ENCODE peak calls at places on chromosomes 5 and 9, in four cellular contexts. J, I, O and K are unnamed samples.

GRCh38 chr9:97710356-97711222 is 13.4 kb upstream of the XPA start:
- DNase-seq in I (no peak), J (peak; percentile 66), O (peak; percentile 34), K (peak; percentile 53)

GRCh38 chr5:174182111-174182510 is 136.6 kb downstream of the NSG2 start:
- DNase-seq in J (no peak), I (no peak), O (no peak), K (no peak)

GRCh38 chr9:2144619-2145018 is 129.5 kb downstream of the SMARCA2 start:
- DNase-seq in O (no peak), I (no peak), J (no peak), K (no peak)

GRCh38 chr9:20863910-20864309 is 167.5 kb downstream of the HACD4 start:
- DNase-seq in J (no peak), I (no peak), O (no peak), K (no peak)

GRCh38 chr9:98357921-98358535 is 102.6 kb upstream of the TBC1D2 start:
- DNase-seq in I (no peak), J (peak; percentile 77), O (no peak), K (no peak)

GRCh38 chr5:102670224-102670836 is 84.8 kb upstream of the PAM start:
- DNase-seq in J (no peak), I (no peak), O (no peak), K (no peak)

GRCh38 chr9:109182940-109183798 is 16.1 kb upstream of the FRRS1L start:
- DNase-seq in O (no peak), I (no peak), J (peak; percentile 15), K (peak; percentile 29)

GRCh38 chr9:86816868-86817267 is 130.4 kb downstream of the GAS1 start:
- DNase-seq in J (no peak), I (no peak), O (no peak), K (no peak)

GRCh38 chr5:113337515-113338140 is 97.2 kb downstream of the TSSK1B start:
- DNase-seq in I (no peak), O (no peak), J (peak; percentile 67), K (no peak)

GRCh38 chr5:135437796-135438560 is 9.2 kb downstream of the DCANP1 start:
- DNase-seq in J (peak; percentile 96), I (peak; percentile 64), O (no peak), K (peak; percentile 34)

GRCh38 chr9:130668694-130669093 is 4.3 kb downstream of the PRDM12 start:
- DNase-seq in J (no peak), I (no peak), O (no peak), K (no peak)

GRCh38 chr5:42462089-42462488 is 38.9 kb downstream of the GHR start:
- DNase-seq in O (no peak), I (no peak), J (no peak), K (no peak)

GRCh38 chr9:71036501-71036900 is 84.9 kb downstream of the TRPM3 start:
- DNase-seq in I (no peak), J (no peak), O (no peak), K (peak; percentile 7)

GRCh38 chr9:82903503-82903902 is 159.4 kb downstream of the RASEF start:
- DNase-seq in I (no peak), J (no peak), O (no peak), K (no peak)

GRCh38 chr9:123309611-123310010 is 41.2 kb upstream of the STRBP start:
- DNase-seq in J (no peak), I (no peak), O (no peak), K (peak; percentile 15)

GRCh38 chr5:24005384-24005783 is 498.0 kb downstream of the PRDM9 start:
- DNase-seq in O (no peak), J (no peak), I (no peak), K (no peak)

GRCh38 chr9:136740971-136741884 is 1.5 kb downstream of the LCN10 start:
- DNase-seq in I (no peak), J (peak; percentile 34), O (peak; percentile 51), K (no peak)

GRCh38 chr5:74371621-74372020 is 268.9 kb downstream of the ENC1 start:
- DNase-seq in O (no peak), J (no peak), I (no peak), K (no peak)

GRCh38 chr5:158881076-158881880 is 218.4 kb downstream of the EBF1 start:
- DNase-seq in I (no peak), O (no peak), J (no peak), K (no peak)

GRCh38 chr5:173645437-173645807 is 29.0 kb upstream of the BOD1 start:
- DNase-seq in O (no peak), J (peak; percentile 38), I (peak; percentile 71), K (no peak)

GRCh38 chr9:128729302-128729701 is 5.4 kb upstream of the ZDHHC12 start:
- DNase-seq in I (no peak), O (no peak), J (no peak), K (no peak)

GRCh38 chr9:12794024-12794799 is 19.4 kb downstream of the LURAP1L start:
- DNase-seq in J (peak; percentile 61), I (no peak), O (no peak), K (no peak)

GRCh38 chr5:167311340-167311739 is 980.1 kb upstream of the WWC1 start:
- DNase-seq in J (no peak), O (no peak), I (no peak), K (no peak)

GRCh38 chr5:54861212-54861894 is 124.0 kb downstream of the ESM1 start:
- DNase-seq in J (peak; percentile 67), O (no peak), I (no peak), K (no peak)

GRCh38 chr5:68225188-68225910 is 9.8 kb downstream of the PIK3R1 start:
- DNase-seq in O (no peak), I (no peak), J (peak; percentile 87), K (peak; percentile 73)
- H3K4me1 ChIP-seq in O (peaks cover 12% of the 10 kb centered on the region), I (peaks cover 61% of the 10 kb centered on the region), J (peaks cover 6% of the 10 kb centered on the region), K (peaks cover 20% of the 10 kb centered on the region)

GRCh38 chr9:116342941-116343340 is 189.3 kb downstream of the PAPPA start:
- DNase-seq in I (no peak), J (peak; percentile 47), O (no peak), K (no peak)
- H3K4me1 ChIP-seq in I (no peaks in the 10 kb centered on the region), J (no peaks in the 10 kb centered on the region), O (no peaks in the 10 kb centered on the region), K (no peaks in the 10 kb centered on the region)

GRCh38 chr5:14258840-14259239 is 115.7 kb downstream of the TRIO start:
- DNase-seq in O (no peak), J (no peak), I (no peak), K (no peak)
- H3K4me1 ChIP-seq in O (no peaks in the 10 kb centered on the region), J (peaks cover 49% of the 10 kb centered on the region), I (peaks cover 33% of the 10 kb centered on the region), K (peaks cover 10% of the 10 kb centered on the region)

GRCh38 chr5:82313016-82313415 is 34.9 kb upstream of the RPS23 start:
- DNase-seq in I (no peak), J (no peak), O (no peak), K (no peak)
- H3K4me1 ChIP-seq in I (peaks cover 12% of the 10 kb centered on the region), J (peaks cover 6% of the 10 kb centered on the region), O (no peaks in the 10 kb centered on the region), K (no peaks in the 10 kb centered on the region)

DNA sequence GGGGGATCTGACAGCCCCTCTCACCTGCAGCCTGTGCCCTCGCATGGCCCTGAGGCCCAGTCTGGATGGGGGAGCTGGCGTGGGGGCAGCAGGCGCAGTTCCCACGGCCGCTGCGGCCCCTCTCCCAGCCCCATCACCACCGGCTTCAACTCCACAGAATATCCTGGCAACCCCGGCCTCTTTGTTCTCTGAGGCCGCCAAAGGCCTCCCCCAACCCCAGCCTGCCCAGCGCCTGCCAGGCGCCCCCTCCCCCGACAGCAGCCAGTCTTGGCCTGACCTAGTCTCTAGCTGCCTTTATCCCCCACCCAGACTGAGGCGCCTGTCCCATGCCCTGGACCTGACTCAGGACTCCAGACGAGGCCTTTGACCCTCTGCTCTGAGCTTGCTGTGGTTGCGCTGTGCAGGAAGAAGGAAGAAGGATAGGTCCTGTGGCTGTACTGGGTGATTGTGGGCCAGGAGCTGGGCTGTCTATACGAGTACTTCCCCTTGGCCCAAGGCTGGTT is 38.8 kb downstream of the CXXC5 start:
- DNase-seq in J (no peak), I (no peak), O (no peak), K (no peak)
- H3K4me1 ChIP-seq in J (peaks cover 17% of the 10 kb centered on the region), I (peaks cover 11% of the 10 kb centered on the region), O (no peaks in the 10 kb centered on the region), K (no peaks in the 10 kb centered on the region)

DNA sequence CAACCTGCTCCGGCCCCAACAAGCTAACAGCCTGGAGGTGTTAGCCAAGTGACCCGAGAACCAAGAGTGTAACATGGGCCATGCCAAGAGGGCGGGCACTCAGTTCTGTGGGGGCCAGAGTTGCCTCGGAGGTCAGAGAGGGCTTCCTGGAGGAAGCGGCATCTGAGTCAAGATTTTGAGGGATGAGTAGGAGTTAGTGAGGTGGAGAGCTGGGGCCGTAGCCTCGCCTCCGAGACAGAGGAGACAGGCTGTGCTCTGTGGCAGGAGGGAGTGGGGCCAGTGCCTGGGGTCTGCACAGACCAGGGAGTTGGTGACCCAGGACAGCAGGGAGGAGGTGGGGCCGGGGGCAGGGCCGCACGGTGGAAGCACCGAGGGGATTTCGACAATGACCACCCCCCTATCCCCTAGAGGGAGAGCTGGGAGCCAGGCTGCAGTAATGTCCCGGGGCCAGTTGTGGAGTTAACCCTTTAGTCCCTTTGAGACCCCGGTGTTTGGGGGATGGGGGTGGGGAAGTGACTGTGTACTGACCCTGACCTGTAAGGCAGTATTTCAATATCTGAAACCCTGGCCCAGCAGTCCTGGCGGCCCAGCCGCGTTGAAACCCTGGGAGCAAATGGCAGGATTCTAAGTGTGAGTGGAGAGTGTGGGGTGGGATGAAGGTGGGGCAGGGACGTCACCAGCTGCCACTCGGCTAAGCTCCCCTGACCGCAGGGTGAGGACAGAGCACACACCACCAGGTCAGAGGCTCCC is 148.7 kb upstream of the COL5A1 start:
- DNase-seq in J (no peak), O (no peak), I (peak; percentile 61), K (no peak)
- H3K4me1 ChIP-seq in J (peaks cover 24% of the 10 kb centered on the region), O (no peaks in the 10 kb centered on the region), I (peaks cover 6% of the 10 kb centered on the region), K (no peaks in the 10 kb centered on the region)

DNA sequence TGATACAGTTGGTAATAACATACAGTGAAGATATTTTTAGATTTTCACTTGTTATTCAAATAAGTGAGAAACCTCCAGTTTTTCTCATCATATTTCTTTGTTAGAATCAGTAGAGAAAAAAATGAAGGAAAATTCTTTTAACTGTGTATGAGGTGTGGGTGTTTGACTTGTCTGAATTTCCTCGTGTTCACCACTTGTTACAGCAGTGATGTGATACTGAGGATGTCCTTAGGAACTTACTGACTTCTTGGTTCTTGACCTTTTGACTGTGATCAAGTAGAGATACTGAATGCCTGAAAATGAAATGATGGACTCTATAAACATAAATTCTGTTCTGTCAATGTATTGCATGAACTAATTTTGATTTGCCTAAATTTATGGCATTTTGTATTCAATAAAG is 10.7 kb downstream of the PBX3 start:
- DNase-seq in O (no peak), J (no peak), I (no peak), K (no peak)
- H3K4me1 ChIP-seq in O (no peaks in the 10 kb centered on the region), J (peaks cover 7% of the 10 kb centered on the region), I (peaks cover 18% of the 10 kb centered on the region), K (peaks cover 2% of the 10 kb centered on the region)

GRCh38 chr5:134069553-134069952 is 44.9 kb upstream of the TCF7 start:
- DNase-seq in I (no peak), J (no peak), O (no peak), K (no peak)
- H3K4me1 ChIP-seq in I (peaks cover 9% of the 10 kb centered on the region), J (no peaks in the 10 kb centered on the region), O (no peaks in the 10 kb centered on the region), K (no peaks in the 10 kb centered on the region)